ENCODE peak calls at places on chromosomes 13 and 19, in nine cellular contexts. I is naive thymus-derived CD4-positive, alpha-beta T cell; Z is AG08395; T is activated CD8-positive, alpha-beta memory T cell treated with anti-CD3 and anti-CD28 coated beads for 48 hours; J is HT1080; V is upper lobe of left lung; H is BJ; X is mesendoderm; D is activated T-cell treated with anti-CD3 and anti-CD28 coated beads, Interleukin-2, amount 50 U/mL, for 24 hours. Y is an unnamed sample.

GRCh38 chr13:22926176-22927007 is 254.4 kb upstream of the SGCG start:
- DNase-seq in I (no peak), Z (peak; percentile 25), T (no peak), J (no peak), V (peak; percentile 92), H (peak; percentile 3), X (peak; percentile 86), D (no peak), Y (no peak)

GRCh38 chr13:110618167-110618566 is 2.8 kb downstream of the NAXD start:
- DNase-seq in I (no peak), Z (no peak), T (no peak), J (no peak), V (no peak), H (no peak), X (peak; percentile 40), D (no peak), Y (no peak)

GRCh38 chr19:8702350-8702749 is 3.8 kb upstream of the ACTL9 start:
- DNase-seq in I (no peak), Z (no peak), T (peak; percentile 14), J (no peak), V (no peak), H (no peak), X (no peak), D (peak; percentile 50), Y (peak; percentile 12)

GRCh38 chr13:103833453-103833852 is 767.2 kb upstream of the SLC10A2 start:
- DNase-seq in I (no peak), Z (no peak), T (no peak), J (no peak), V (no peak), H (no peak), X (no peak), D (no peak), Y (no peak)

GRCh38 chr13:29484236-29484635 is 111.3 kb downstream of the SLC7A1 start:
- DNase-seq in I (no peak), Z (no peak), T (no peak), J (no peak), V (no peak), H (no peak), X (peak; percentile 54), D (no peak), Y (no peak)

GRCh38 chr19:3336351-3336679 is 30.1 kb upstream of the NFIC start:
- DNase-seq in I (no peak), Z (no peak), T (no peak), J (no peak), V (no peak), H (no peak), X (no peak), D (no peak), Y (no peak)

GRCh38 chr19:42421101-42421500 is 6.1 kb downstream of the LIPE start:
- DNase-seq in I (no peak), Z (no peak), T (no peak), J (no peak), V (no peak), H (no peak), X (no peak), D (no peak), Y (no peak)

GRCh38 chr13:40072663-40073120 is 417.2 kb downstream of the COG6 start:
- DNase-seq in I (no peak), Z (no peak), T (no peak), J (no peak), V (no peak), H (no peak), X (no peak), D (no peak), Y (no peak)

GRCh38 chr13:20387441-20387971 is 138.2 kb downstream of the CRYL1 start:
- DNase-seq in I (no peak), Z (no peak), T (no peak), J (peak; percentile 85), V (no peak), H (no peak), X (no peak), D (peak; percentile 5), Y (no peak)

GRCh38 chr13:45681101-45681500 is 21.0 kb upstream of the CBY2 start:
- DNase-seq in I (no peak), Z (peak; percentile 80), T (no peak), J (no peak), V (no peak), H (no peak), X (no peak), D (no peak), Y (no peak)

GRCh38 chr13:51101636-51102218 is 9.3 kb downstream of the C13orf42 start:
- DNase-seq in I (no peak), Z (no peak), T (no peak), J (no peak), V (no peak), H (no peak), X (peak; percentile 86), D (no peak), Y (no peak)

GRCh38 chr13:40206241-40207109 is 460.0 kb downstream of the FOXO1 start:
- DNase-seq in I (peak; percentile 81), Z (no peak), T (no peak), J (peak; percentile 44), V (no peak), H (no peak), X (no peak), D (peak; percentile 73), Y (peak; percentile 42)

GRCh38 chr19:54481326-54481930 is 8.3 kb upstream of the CDC42EP5 start:
- DNase-seq in I (peak; percentile 37), Z (peak; percentile 37), T (no peak), J (no peak), V (no peak), H (no peak), X (peak; percentile 77), D (peak; percentile 60), Y (no peak)

GRCh38 chr19:41298327-41298964 is 11.5 kb upstream of the CCDC97 start:
- DNase-seq in I (no peak), Z (peak; percentile 94), T (no peak), J (peak; percentile 62), V (peak; percentile 84), H (peak; percentile 69), X (peak; percentile 80), D (no peak), Y (no peak)

GRCh38 chr19:7211191-7211988 is 82.8 kb downstream of the INSR start:
- DNase-seq in I (no peak), Z (no peak), T (no peak), J (no peak), V (peak; percentile 45), H (no peak), X (peak; percentile 62), D (no peak), Y (no peak)

GRCh38 chr19:35755550-35756371 is 1.1 kb downstream of the HSPB6 start:
- DNase-seq in I (peak; percentile 60), Z (peak; percentile 65), T (no peak), J (no peak), V (peak; percentile 95), H (no peak), X (no peak), D (peak; percentile 75), Y (peak; percentile 54)

GRCh38 chr13:74206061-74206561 is 71.9 kb upstream of the KLF12 start:
- DNase-seq in I (no peak), Z (peak; percentile 53), T (no peak), J (peak; percentile 39), V (no peak), H (peak; percentile 68), X (peak; percentile 40), D (no peak), Y (no peak)

GRCh38 chr19:46404039-46404883 is 9.1 kb downstream of the CCDC8 start:
- DNase-seq in I (no peak), Z (peak; percentile 68), T (no peak), J (no peak), V (peak; percentile 86), H (no peak), X (peak; percentile 82), D (no peak), Y (no peak)

GRCh38 chr19:50601407-50602088 is 33.3 kb upstream of the LRRC4B start:
- DNase-seq in I (no peak), Z (no peak), T (no peak), J (no peak), V (no peak), H (no peak), X (no peak), D (no peak), Y (no peak)

GRCh38 chr13:59890064-59890463 is 273.7 kb downstream of the DIAPH3 start:
- DNase-seq in I (no peak), Z (peak; percentile 2), T (no peak), J (no peak), V (no peak), H (no peak), X (no peak), D (no peak), Y (no peak)

GRCh38 chr13:105894711-105895110 is 640.8 kb downstream of the EFNB2 start:
- DNase-seq in I (no peak), Z (no peak), T (no peak), J (no peak), V (no peak), H (no peak), X (no peak), D (no peak), Y (no peak)

GRCh38 chr13:75486146-75486545 is 4.2 kb upstream of the TBC1D4 start:
- DNase-seq in I (no peak), Z (no peak), T (no peak), J (peak; percentile 53), V (no peak), H (no peak), X (peak; percentile 57), D (no peak), Y (no peak)

GRCh38 chr13:64154514-64154913 is 2738.9 kb upstream of the PCDH20 start:
- DNase-seq in I (no peak), Z (no peak), T (no peak), J (no peak), V (no peak), H (peak; percentile 11), X (peak; percentile 5), D (no peak), Y (no peak)

GRCh38 chr19:2775556-2776430 is 7.3 kb downstream of the SGTA start:
- DNase-seq in I (peak; percentile 51), Z (no peak), T (peak; percentile 55), J (no peak), V (no peak), H (no peak), X (no peak), D (peak; percentile 72), Y (peak; percentile 38)

GRCh38 chr13:98556968-98557591 is 19.8 kb downstream of the STK24 start:
- DNase-seq in I (no peak), Z (no peak), T (no peak), J (no peak), V (no peak), H (no peak), X (peak; percentile 32), D (no peak), Y (no peak)

GRCh38 chr19:14039181-14039580 is 7.6 kb downstream of the IL27RA start:
- DNase-seq in I (no peak), Z (no peak), T (no peak), J (no peak), V (no peak), H (no peak), X (no peak), D (no peak), Y (no peak)

GRCh38 chr19:43464089-43464775 is 1.2 kb downstream of the LYPD3 start:
- DNase-seq in I (no peak), Z (no peak), T (no peak), J (no peak), V (peak; percentile 88), H (no peak), X (no peak), D (no peak), Y (no peak)

GRCh38 chr13:99062593-99062992 is 84.7 kb upstream of the DOCK9 start:
- DNase-seq in I (no peak), Z (peak; percentile 52), T (no peak), J (peak; percentile 69), V (no peak), H (no peak), X (no peak), D (no peak), Y (no peak)

GRCh38 chr19:35204799-35205732 is 23.5 kb downstream of the FAM187B start:
- DNase-seq in I (no peak), Z (no peak), T (no peak), J (no peak), V (no peak), H (no peak), X (no peak), D (no peak), Y (no peak)

GRCh38 chr19:35722897-35723296 is 5.1 kb downstream of the KMT2B start:
- DNase-seq in I (no peak), Z (no peak), T (no peak), J (no peak), V (no peak), H (no peak), X (no peak), D (no peak), Y (no peak)

GRCh38 chr19:14475251-14476073 is at the start of gene PTGER1:
- DNase-seq in I (no peak), Z (peak; percentile 58), T (no peak), J (peak; percentile 49), V (peak; percentile 88), H (no peak), X (peak; percentile 58), D (no peak), Y (no peak)